ENCODE peak calls at places on chromosomes 4 and X, in eight cellular contexts. One of them, this sample, is unnamed.
A peak's percentile ranks its signal among the peaks of the same experiment; 100 is the strongest.

GRCh38 chr4:174157106-174157607 is 126.3 kb downstream of the FBXO8 start:
- DNase-seq in NCI-H748 treated with DMSO at 0.1 percent for 48 hours: no peak
- DNase-seq in cardiac fibroblast: peak; percentile 5
- DNase-seq in epithelial cell of esophagus: no peak
- DNase-seq in KG1: no peak
- DNase-seq in activated naive CD4-positive, alpha-beta T cell: no peak
- DNase-seq in nephron progenitor cell: no peak
- DNase-seq in NCI-H1105: no peak
- DNase-seq in this sample: no peak

GRCh38 chrX:110432831-110433230 is 74.2 kb downstream of the RTL9 start:
- DNase-seq in NCI-H748 treated with DMSO at 0.1 percent for 48 hours: no peak
- DNase-seq in cardiac fibroblast: no peak
- DNase-seq in epithelial cell of esophagus: no peak
- DNase-seq in KG1: no peak
- DNase-seq in activated naive CD4-positive, alpha-beta T cell: no peak
- DNase-seq in nephron progenitor cell: no peak
- DNase-seq in NCI-H1105: no peak
- DNase-seq in this sample: no peak

GRCh38 chr4:101099001-101099400 is 248.3 kb downstream of the PPP3CA start:
- DNase-seq in NCI-H748 treated with DMSO at 0.1 percent for 48 hours: no peak
- DNase-seq in cardiac fibroblast: no peak
- DNase-seq in epithelial cell of esophagus: no peak
- DNase-seq in KG1: no peak
- DNase-seq in activated naive CD4-positive, alpha-beta T cell: no peak
- DNase-seq in nephron progenitor cell: no peak
- DNase-seq in NCI-H1105: no peak
- DNase-seq in this sample: no peak

GRCh38 chrX:10050481-10050880 is 83.3 kb downstream of the CLDN34 start:
- DNase-seq in NCI-H748 treated with DMSO at 0.1 percent for 48 hours: no peak
- DNase-seq in cardiac fibroblast: peak; percentile 8
- DNase-seq in epithelial cell of esophagus: peak; percentile 27
- DNase-seq in KG1: no peak
- DNase-seq in activated naive CD4-positive, alpha-beta T cell: no peak
- DNase-seq in nephron progenitor cell: no peak
- DNase-seq in NCI-H1105: no peak
- DNase-seq in this sample: no peak

GRCh38 chrX:19889582-19890342 is 2.4 kb upstream of the SH3KBP1 start:
- DNase-seq in NCI-H748 treated with DMSO at 0.1 percent for 48 hours: no peak
- DNase-seq in cardiac fibroblast: peak; percentile 87
- DNase-seq in epithelial cell of esophagus: peak; percentile 82
- DNase-seq in KG1: no peak
- DNase-seq in activated naive CD4-positive, alpha-beta T cell: peak; percentile 1
- DNase-seq in nephron progenitor cell: no peak
- DNase-seq in NCI-H1105: no peak
- DNase-seq in this sample: no peak

GRCh38 chr4:5905714-5906113 is 12.8 kb upstream of the CRMP1 start:
- DNase-seq in NCI-H748 treated with DMSO at 0.1 percent for 48 hours: no peak
- DNase-seq in cardiac fibroblast: no peak
- DNase-seq in epithelial cell of esophagus: no peak
- DNase-seq in KG1: no peak
- DNase-seq in activated naive CD4-positive, alpha-beta T cell: no peak
- DNase-seq in nephron progenitor cell: no peak
- DNase-seq in NCI-H1105: no peak
- DNase-seq in this sample: no peak

GRCh38 chr4:27759621-27760020 is 899.0 kb downstream of the STIM2 start:
- DNase-seq in NCI-H748 treated with DMSO at 0.1 percent for 48 hours: no peak
- DNase-seq in cardiac fibroblast: no peak
- DNase-seq in epithelial cell of esophagus: no peak
- DNase-seq in KG1: no peak
- DNase-seq in activated naive CD4-positive, alpha-beta T cell: no peak
- DNase-seq in nephron progenitor cell: no peak
- DNase-seq in NCI-H1105: no peak
- DNase-seq in this sample: no peak

GRCh38 chr4:60195256-60195655 is 1004.9 kb upstream of the ADGRL3 start:
- DNase-seq in NCI-H748 treated with DMSO at 0.1 percent for 48 hours: no peak
- DNase-seq in cardiac fibroblast: no peak
- DNase-seq in epithelial cell of esophagus: no peak
- DNase-seq in KG1: no peak
- DNase-seq in activated naive CD4-positive, alpha-beta T cell: no peak
- DNase-seq in nephron progenitor cell: no peak
- DNase-seq in NCI-H1105: no peak
- DNase-seq in this sample: no peak

GRCh38 chr4:157045507-157046127 is 30.3 kb upstream of the GLRB start:
- DNase-seq in NCI-H748 treated with DMSO at 0.1 percent for 48 hours: peak; percentile 52
- DNase-seq in cardiac fibroblast: peak; percentile 86
- DNase-seq in epithelial cell of esophagus: peak; percentile 77
- DNase-seq in KG1: no peak
- DNase-seq in activated naive CD4-positive, alpha-beta T cell: no peak
- DNase-seq in nephron progenitor cell: peak; percentile 21
- DNase-seq in NCI-H1105: no peak
- DNase-seq in this sample: no peak

GRCh38 chrX:119729408-119730201 is 28.8 kb upstream of the SOWAHD start:
- DNase-seq in NCI-H748 treated with DMSO at 0.1 percent for 48 hours: peak; percentile 59
- DNase-seq in cardiac fibroblast: peak; percentile 83
- DNase-seq in epithelial cell of esophagus: peak; percentile 60
- DNase-seq in KG1: no peak
- DNase-seq in activated naive CD4-positive, alpha-beta T cell: peak; percentile 31
- DNase-seq in nephron progenitor cell: peak; percentile 62
- DNase-seq in NCI-H1105: peak; percentile 0
- DNase-seq in this sample: no peak

GRCh38 chrX:138925330-138925729 is 213.8 kb upstream of the FGF13 start:
- DNase-seq in NCI-H748 treated with DMSO at 0.1 percent for 48 hours: no peak
- DNase-seq in cardiac fibroblast: peak; percentile 69
- DNase-seq in epithelial cell of esophagus: peak; percentile 86
- DNase-seq in KG1: no peak
- DNase-seq in activated naive CD4-positive, alpha-beta T cell: no peak
- DNase-seq in nephron progenitor cell: no peak
- DNase-seq in NCI-H1105: no peak
- DNase-seq in this sample: no peak

GRCh38 chrX:133005038-133005437 is 46.6 kb upstream of the HS6ST2 start:
- DNase-seq in NCI-H748 treated with DMSO at 0.1 percent for 48 hours: no peak
- DNase-seq in cardiac fibroblast: peak; percentile 0
- DNase-seq in epithelial cell of esophagus: peak; percentile 2
- DNase-seq in KG1: no peak
- DNase-seq in activated naive CD4-positive, alpha-beta T cell: no peak
- DNase-seq in nephron progenitor cell: peak; percentile 33
- DNase-seq in NCI-H1105: no peak
- DNase-seq in this sample: no peak

GRCh38 chr4:115575851-115576250 is 462.4 kb upstream of the NDST4 start:
- DNase-seq in NCI-H748 treated with DMSO at 0.1 percent for 48 hours: no peak
- DNase-seq in cardiac fibroblast: no peak
- DNase-seq in epithelial cell of esophagus: no peak
- DNase-seq in KG1: no peak
- DNase-seq in activated naive CD4-positive, alpha-beta T cell: no peak
- DNase-seq in nephron progenitor cell: no peak
- DNase-seq in NCI-H1105: no peak
- DNase-seq in this sample: no peak

This sample was measured in esophagus squamous epithelium.